ENCODE peak calls at places on chromosomes 16 and 17, in seven cellular contexts. One of them, this sample, is unnamed.

GRCh38 chr17:18324140-18325049 is 9.3 kb downstream of the SMCR8 start:
- DNase-seq in A549: no peak
- DNase-seq in suprapubic skin: no peak
- DNase-seq in ovary: no peak
- DNase-seq in stomach: no peak
- DNase-seq in H1: no peak
- DNase-seq in SK-N-SH: no peak
- DNase-seq in this sample: no peak

GRCh38 chr17:40095944-40096791 is 4.2 kb downstream of the NR1D1 start:
- DNase-seq in H1: no peak
- DNase-seq in SK-N-SH: no peak
- DNase-seq in ovary: peak; percentile 44
- DNase-seq in suprapubic skin: no peak
- DNase-seq in A549: no peak
- DNase-seq in stomach: peak; percentile 57
- DNase-seq in this sample: peak; percentile 73

GRCh38 chr17:78712043-78712442 is 70.0 kb downstream of the CYTH1 start:
- DNase-seq in SK-N-SH: no peak
- DNase-seq in suprapubic skin: no peak
- DNase-seq in H1: no peak
- DNase-seq in A549: no peak
- DNase-seq in ovary: no peak
- DNase-seq in stomach: no peak
- DNase-seq in this sample: no peak

GRCh38 chr16:66524601-66525164 is 25.2 kb downstream of the TK2 start:
- DNase-seq in A549: no peak
- DNase-seq in H1: no peak
- DNase-seq in SK-N-SH: no peak
- DNase-seq in suprapubic skin: no peak
- DNase-seq in ovary: no peak
- DNase-seq in stomach: no peak
- DNase-seq in this sample: peak; percentile 70

GRCh38 chr17:83193336-83194188 is 114.2 kb downstream of the METRNL start:
- DNase-seq in ovary: peak; percentile 18
- DNase-seq in stomach: peak; percentile 23
- DNase-seq in H1: no peak
- DNase-seq in suprapubic skin: peak; percentile 78
- DNase-seq in SK-N-SH: no peak
- DNase-seq in A549: no peak
- DNase-seq in this sample: peak; percentile 8

GRCh38 chr17:15920758-15921239 is 24.1 kb upstream of the ADORA2B start:
- DNase-seq in ovary: no peak
- DNase-seq in SK-N-SH: no peak
- DNase-seq in A549: peak; percentile 77
- DNase-seq in suprapubic skin: peak; percentile 45
- DNase-seq in H1: no peak
- DNase-seq in stomach: no peak
- DNase-seq in this sample: peak; percentile 34

GRCh38 chr16:339680-340079 is 12.8 kb downstream of the AXIN1 start:
- DNase-seq in stomach: no peak
- DNase-seq in suprapubic skin: no peak
- DNase-seq in A549: no peak
- DNase-seq in SK-N-SH: no peak
- DNase-seq in ovary: no peak
- DNase-seq in H1: no peak
- DNase-seq in this sample: peak; percentile 44

GRCh38 chr17:76687278-76688164 is 23.2 kb downstream of the MXRA7 start:
- DNase-seq in H1: no peak
- DNase-seq in SK-N-SH: no peak
- DNase-seq in stomach: no peak
- DNase-seq in suprapubic skin: no peak
- DNase-seq in A549: no peak
- DNase-seq in ovary: peak; percentile 67
- DNase-seq in this sample: no peak

GRCh38 chr17:83203472-83204221 is 124.2 kb downstream of the METRNL start:
- DNase-seq in SK-N-SH: no peak
- DNase-seq in H1: peak; percentile 28
- DNase-seq in A549: no peak
- DNase-seq in ovary: peak; percentile 17
- DNase-seq in suprapubic skin: peak; percentile 79
- DNase-seq in stomach: peak; percentile 25
- DNase-seq in this sample: peak; percentile 8

GRCh38 chr16:68802190-68802589 is 41.1 kb upstream of the TANGO6 start:
- DNase-seq in A549: no peak
- DNase-seq in SK-N-SH: no peak
- DNase-seq in H1: no peak
- DNase-seq in stomach: no peak
- DNase-seq in ovary: no peak
- DNase-seq in suprapubic skin: no peak
- DNase-seq in this sample: no peak

GRCh38 chr17:28827672-28828071 is 14.9 kb downstream of the FAM222B start:
- DNase-seq in SK-N-SH: no peak
- DNase-seq in ovary: no peak
- DNase-seq in suprapubic skin: no peak
- DNase-seq in stomach: no peak
- DNase-seq in H1: no peak
- DNase-seq in A549: no peak
- DNase-seq in this sample: no peak

GRCh38 chr16:81175325-81175891 is 63.1 kb upstream of the BCO1 start:
- DNase-seq in ovary: no peak
- DNase-seq in H1: no peak
- DNase-seq in stomach: no peak
- DNase-seq in suprapubic skin: no peak
- DNase-seq in SK-N-SH: no peak
- DNase-seq in A549: peak; percentile 73
- DNase-seq in this sample: no peak

GRCh38 chr16:83995756-83996155 is 27.7 kb downstream of the NECAB2 start:
- DNase-seq in stomach: peak; percentile 57
- DNase-seq in A549: no peak
- DNase-seq in ovary: no peak
- DNase-seq in SK-N-SH: no peak
- DNase-seq in H1: peak; percentile 82
- DNase-seq in suprapubic skin: no peak
- DNase-seq in this sample: peak; percentile 17

GRCh38 chr16:57167951-57168350 is 17.9 kb downstream of the PSME3IP1 start:
- DNase-seq in suprapubic skin: no peak
- DNase-seq in ovary: no peak
- DNase-seq in A549: no peak
- DNase-seq in H1: no peak
- DNase-seq in SK-N-SH: peak; percentile 46
- DNase-seq in stomach: no peak
- DNase-seq in this sample: no peak

GRCh38 chr17:40516581-40517285 is 15.3 kb upstream of the TNS4 start:
- DNase-seq in suprapubic skin: peak; percentile 60
- DNase-seq in ovary: no peak
- DNase-seq in H1: no peak
- DNase-seq in A549: peak; percentile 74
- DNase-seq in stomach: no peak
- DNase-seq in SK-N-SH: peak; percentile 43
- DNase-seq in this sample: peak; percentile 46

GRCh38 chr17:66032082-66032712 is 159.7 kb downstream of the CEP112 start:
- DNase-seq in A549: no peak
- DNase-seq in SK-N-SH: no peak
- DNase-seq in stomach: no peak
- DNase-seq in ovary: no peak
- DNase-seq in H1: no peak
- DNase-seq in suprapubic skin: no peak
- DNase-seq in this sample: no peak

GRCh38 chr16:56005958-56006357 is 130.8 kb upstream of the CES5A start:
- DNase-seq in SK-N-SH: no peak
- DNase-seq in stomach: no peak
- DNase-seq in H1: no peak
- DNase-seq in A549: no peak
- DNase-seq in suprapubic skin: no peak
- DNase-seq in ovary: no peak
- DNase-seq in this sample: no peak

GRCh38 chr17:48294193-48294909 is 135.7 kb downstream of the SKAP1 start:
- DNase-seq in H1: no peak
- DNase-seq in SK-N-SH: no peak
- DNase-seq in ovary: no peak
- DNase-seq in A549: no peak
- DNase-seq in suprapubic skin: no peak
- DNase-seq in stomach: no peak
- DNase-seq in this sample: no peak

GRCh38 chr17:48297825-48298224 is 132.2 kb downstream of the SKAP1 start:
- DNase-seq in ovary: no peak
- DNase-seq in H1: no peak
- DNase-seq in stomach: no peak
- DNase-seq in suprapubic skin: no peak
- DNase-seq in A549: no peak
- DNase-seq in SK-N-SH: no peak
- DNase-seq in this sample: no peak

GRCh38 chr17:48293319-48294192 is 136.5 kb downstream of the SKAP1 start:
- DNase-seq in A549: no peak
- DNase-seq in stomach: no peak
- DNase-seq in SK-N-SH: no peak
- DNase-seq in ovary: no peak
- DNase-seq in H1: no peak
- DNase-seq in suprapubic skin: no peak
- DNase-seq in this sample: no peak

GRCh38 chr17:48296453-48296852 is 133.6 kb downstream of the SKAP1 start:
- DNase-seq in A549: no peak
- DNase-seq in H1: no peak
- DNase-seq in suprapubic skin: no peak
- DNase-seq in ovary: no peak
- DNase-seq in SK-N-SH: no peak
- DNase-seq in stomach: no peak
- DNase-seq in this sample: no peak

GRCh38 chr17:48294989-48295892 is 134.8 kb downstream of the SKAP1 start:
- DNase-seq in ovary: no peak
- DNase-seq in A549: no peak
- DNase-seq in suprapubic skin: no peak
- DNase-seq in SK-N-SH: no peak
- DNase-seq in stomach: no peak
- DNase-seq in H1: no peak
- DNase-seq in this sample: no peak
- H3K4me3 ChIP-seq in ovary: no peak overlapping the region
- H3K4me3 ChIP-seq in A549: no peak overlapping the region
- H3K4me3 ChIP-seq in suprapubic skin: no peak overlapping the region
- H3K4me3 ChIP-seq in SK-N-SH: no peak overlapping the region
- H3K4me3 ChIP-seq in stomach: no peak overlapping the region
- H3K4me3 ChIP-seq in H1: no peak overlapping the region
- H3K4me3 ChIP-seq in this sample: no peak overlapping the region

GRCh38 chr16:23796941-23797340 is 38.8 kb upstream of the PRKCB start:
- DNase-seq in A549: no peak
- DNase-seq in H1: no peak
- DNase-seq in SK-N-SH: no peak
- DNase-seq in ovary: no peak
- DNase-seq in suprapubic skin: no peak
- DNase-seq in stomach: no peak
- DNase-seq in this sample: no peak

GRCh38 chr16:23807028-23807427 is 28.8 kb upstream of the PRKCB start:
- DNase-seq in stomach: no peak
- DNase-seq in SK-N-SH: no peak
- DNase-seq in H1: no peak
- DNase-seq in suprapubic skin: no peak
- DNase-seq in A549: no peak
- DNase-seq in ovary: no peak
- DNase-seq in this sample: no peak

GRCh38 chr16:23803591-23804123 is 32.1 kb upstream of the PRKCB start:
- DNase-seq in suprapubic skin: no peak
- DNase-seq in SK-N-SH: peak; percentile 66
- DNase-seq in A549: peak; percentile 55
- DNase-seq in stomach: peak; percentile 47
- DNase-seq in ovary: no peak
- DNase-seq in H1: peak; percentile 78
- DNase-seq in this sample: peak; percentile 82

GRCh38 chr16:23801387-23801786 is 34.4 kb upstream of the PRKCB start:
- DNase-seq in H1: peak; percentile 89
- DNase-seq in A549: peak; percentile 60
- DNase-seq in SK-N-SH: peak; percentile 63
- DNase-seq in ovary: peak; percentile 21
- DNase-seq in suprapubic skin: no peak
- DNase-seq in stomach: peak; percentile 85
- DNase-seq in this sample: peak; percentile 90
- TF ChIP-seq EP300 in H1: no peak
- TF ChIP-seq EP300 in A549: no peak
- TF ChIP-seq EP300 in SK-N-SH: no peak
- TF ChIP-seq EP300 in ovary: no peak
- TF ChIP-seq EP300 in suprapubic skin: no peak
- TF ChIP-seq EP300 in stomach: no peak
- TF ChIP-seq EP300 in this sample: no peak

GRCh38 chr17:48646183-48647102 is 20.3 kb upstream of the HOXB9 start:
- DNase-seq in A549: peak; percentile 64
- DNase-seq in SK-N-SH: peak; percentile 23
- DNase-seq in stomach: no peak
- DNase-seq in suprapubic skin: no peak
- DNase-seq in ovary: no peak
- DNase-seq in H1: peak; percentile 75
- DNase-seq in this sample: peak; percentile 82
- H3K4me3 ChIP-seq in A549: peak overlapping the region; percentile 74
- H3K4me3 ChIP-seq in SK-N-SH: no peak overlapping the region
- H3K4me3 ChIP-seq in stomach: peak overlapping the region; percentile 32
- H3K4me3 ChIP-seq in suprapubic skin: peak overlapping the region; percentile 44
- H3K4me3 ChIP-seq in ovary: peak overlapping the region; percentile 14
- H3K4me3 ChIP-seq in H1: peak overlapping the region; percentile 10
- H3K4me3 ChIP-seq in this sample: peak overlapping the region; percentile 57

GRCh38 chr16:50537533-50538290 is 10.5 kb upstream of the NKD1 start:
- DNase-seq in A549: no peak
- DNase-seq in H1: no peak
- DNase-seq in stomach: peak; percentile 13
- DNase-seq in ovary: peak; percentile 8
- DNase-seq in suprapubic skin: peak; percentile 31
- DNase-seq in SK-N-SH: no peak
- DNase-seq in this sample: no peak

GRCh38 chr16:50539822-50540710 is 8.1 kb upstream of the NKD1 start:
- DNase-seq in stomach: no peak
- DNase-seq in A549: no peak
- DNase-seq in suprapubic skin: peak; percentile 74
- DNase-seq in H1: no peak
- DNase-seq in ovary: no peak
- DNase-seq in SK-N-SH: no peak
- DNase-seq in this sample: no peak

GRCh38 chr16:50538411-50539052 is 9.7 kb upstream of the NKD1 start:
- DNase-seq in SK-N-SH: peak; percentile 62
- DNase-seq in A549: no peak
- DNase-seq in suprapubic skin: peak; percentile 59
- DNase-seq in ovary: no peak
- DNase-seq in stomach: no peak
- DNase-seq in H1: no peak
- DNase-seq in this sample: no peak

GRCh38 chr16:50540711-50541007 is 7.5 kb upstream of the NKD1 start:
- DNase-seq in H1: no peak
- DNase-seq in suprapubic skin: no peak
- DNase-seq in stomach: no peak
- DNase-seq in A549: no peak
- DNase-seq in ovary: no peak
- DNase-seq in SK-N-SH: no peak
- DNase-seq in this sample: no peak

DNA sequence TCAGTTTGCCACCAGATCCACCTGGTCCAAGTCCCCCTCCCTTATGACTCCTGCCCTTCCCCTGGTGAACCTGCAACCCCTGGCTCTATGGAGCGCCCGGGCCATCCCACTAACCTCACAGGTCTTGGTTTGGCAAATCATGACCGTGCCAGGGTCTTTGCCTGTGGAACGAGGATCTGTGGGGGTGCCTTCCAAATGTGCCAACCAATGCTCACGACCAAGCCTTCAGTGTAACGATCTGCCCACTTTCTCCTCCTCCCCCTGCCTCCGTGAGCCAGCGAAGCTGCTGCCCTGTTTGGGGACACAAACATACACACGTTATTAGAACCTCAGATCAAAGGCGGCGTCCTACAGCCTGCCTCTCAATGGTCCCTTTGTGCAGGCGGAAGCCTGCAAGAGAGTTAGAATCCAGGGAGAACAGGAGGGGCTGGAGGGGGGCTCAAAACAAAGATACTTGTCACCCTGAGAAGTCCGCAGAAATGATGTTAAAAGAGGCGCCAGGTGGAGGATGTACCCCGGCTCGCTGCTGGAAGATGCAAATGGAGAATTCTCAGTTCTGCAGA is 9.1 kb upstream of the NKD1 start:
- DNase-seq in ovary: no peak
- DNase-seq in suprapubic skin: peak; percentile 55
- DNase-seq in SK-N-SH: peak; percentile 44
- DNase-seq in A549: no peak
- DNase-seq in stomach: no peak
- DNase-seq in H1: no peak
- DNase-seq in this sample: no peak
- TF ChIP-seq EP300 in ovary: no peak
- TF ChIP-seq EP300 in suprapubic skin: no peak
- TF ChIP-seq EP300 in SK-N-SH: no peak
- TF ChIP-seq EP300 in A549: no peak
- TF ChIP-seq EP300 in stomach: no peak
- TF ChIP-seq EP300 in H1: no peak
- TF ChIP-seq EP300 in this sample: no peak